ENCODE peak calls at places on chromosomes 16 and 17, in four cellular contexts. J, I, O and C are unnamed samples.

GRCh38 chr17:37541880-37542675 is 52.4 kb downstream of the DUSP14 start:
- DNase-seq in O (no peak), I (no peak), J (no peak), C (no peak)

GRCh38 chr17:37088459-37088858 is 139.7 kb downstream of the AATF start:
- DNase-seq in O (no peak), I (no peak), J (no peak), C (no peak)

GRCh38 chr17:28226563-28226962 is 92.4 kb upstream of the TMEM97 start:
- DNase-seq in O (no peak), J (no peak), I (no peak), C (no peak)

GRCh38 chr16:13559624-13560023 is 360.3 kb upstream of the ERCC4 start:
- DNase-seq in J (no peak), O (no peak), I (no peak), C (no peak)

GRCh38 chr16:27495191-27495590 is 54.5 kb downstream of the GTF3C1 start:
- DNase-seq in I (no peak), J (no peak), O (no peak), C (no peak)

GRCh38 chr17:65668211-65668610 is 106.8 kb upstream of the AXIN2 start:
- DNase-seq in I (no peak), J (no peak), O (no peak), C (no peak)

GRCh38 chr16:7405166-7405565 is 72.5 kb downstream of the RBFOX1 start:
- DNase-seq in J (peak; percentile 46), O (peak; percentile 15), I (no peak), C (peak; percentile 15)

GRCh38 chr17:81161536-81161935 is 3.8 kb upstream of the PVALEF start:
- DNase-seq in J (no peak), O (no peak), I (no peak), C (no peak)

GRCh38 chr17:30236807-30237206 is 1.3 kb upstream of the SLC6A4 start:
- DNase-seq in I (no peak), O (no peak), J (peak; percentile 87), C (no peak)

GRCh38 chr17:43987131-43988021 is 17.0 kb upstream of the NAGS start:
- DNase-seq in O (no peak), I (no peak), J (no peak), C (no peak)

GRCh38 chr17:323721-324139 is 28.9 kb downstream of the RPH3AL start:
- DNase-seq in O (no peak), J (no peak), I (no peak), C (no peak)

GRCh38 chr17:69714659-69715058 is 300.2 kb downstream of the MAP2K6 start:
- DNase-seq in I (no peak), O (no peak), J (no peak), C (no peak)

GRCh38 chr17:28528329-28529011 is 22.3 kb downstream of the FOXN1 start:
- DNase-seq in I (no peak), J (no peak), O (peak; percentile 52), C (no peak)

GRCh38 chr16:87461466-87461975 is 31.3 kb downstream of the ZCCHC14 start:
- DNase-seq in I (no peak), O (peak; percentile 96), J (no peak), C (peak; percentile 86)

GRCh38 chr17:72839086-72839728 is 253.3 kb downstream of the SLC39A11 start:
- DNase-seq in J (no peak), O (no peak), I (no peak), C (no peak)

GRCh38 chr17:27384261-27384701 is 72.0 kb upstream of the KSR1 start:
- DNase-seq in O (no peak), J (no peak), I (no peak), C (no peak)

GRCh38 chr16:80123189-80123588 is 417.6 kb upstream of the DYNLRB2 start:
- DNase-seq in O (no peak), I (no peak), J (no peak), C (no peak)

GRCh38 chr16:65297453-65297852 is 175.6 kb upstream of the CDH11 start:
- DNase-seq in J (no peak), O (no peak), I (no peak), C (no peak)

GRCh38 chr17:16003841-16004240 is 4.2 kb downstream of the TTC19 start:
- DNase-seq in O (no peak), J (no peak), I (no peak), C (no peak)

GRCh38 chr17:16007439-16007838 is 7.8 kb downstream of the TTC19 start:
- DNase-seq in J (no peak), I (no peak), O (no peak), C (no peak)

GRCh38 chr17:16001498-16001897 is 1.9 kb downstream of the TTC19 start:
- DNase-seq in O (no peak), I (no peak), J (no peak), C (no peak)

GRCh38 chr17:16002708-16003265 is 3.2 kb downstream of the TTC19 start:
- DNase-seq in I (no peak), J (no peak), O (no peak), C (no peak)

DNA sequence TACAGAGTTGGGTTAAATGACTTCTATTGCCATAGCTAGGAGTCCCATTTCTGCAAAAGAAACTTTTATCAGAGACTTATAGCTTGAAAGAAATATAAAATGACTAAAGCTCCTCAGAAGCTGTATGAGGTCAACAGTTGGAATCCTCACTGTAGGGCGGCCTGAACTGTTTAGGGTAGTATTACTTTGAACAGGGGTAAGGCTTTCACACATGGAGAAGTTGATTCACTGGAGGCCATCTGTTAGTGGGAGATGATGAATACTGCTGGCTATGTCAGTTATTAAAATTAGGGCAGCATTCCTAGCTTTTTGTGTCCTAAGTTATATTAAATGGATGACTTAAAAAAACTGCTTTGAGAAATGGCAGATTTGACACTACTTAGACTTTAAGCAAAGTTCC is 6.0 kb downstream of the TTC19 start:
- DNase-seq in O (no peak), I (no peak), J (no peak), C (no peak)
- TF ChIP-seq FOXM1 in O (no peak), I (no peak), J (no peak), C (no peak)

DNA sequence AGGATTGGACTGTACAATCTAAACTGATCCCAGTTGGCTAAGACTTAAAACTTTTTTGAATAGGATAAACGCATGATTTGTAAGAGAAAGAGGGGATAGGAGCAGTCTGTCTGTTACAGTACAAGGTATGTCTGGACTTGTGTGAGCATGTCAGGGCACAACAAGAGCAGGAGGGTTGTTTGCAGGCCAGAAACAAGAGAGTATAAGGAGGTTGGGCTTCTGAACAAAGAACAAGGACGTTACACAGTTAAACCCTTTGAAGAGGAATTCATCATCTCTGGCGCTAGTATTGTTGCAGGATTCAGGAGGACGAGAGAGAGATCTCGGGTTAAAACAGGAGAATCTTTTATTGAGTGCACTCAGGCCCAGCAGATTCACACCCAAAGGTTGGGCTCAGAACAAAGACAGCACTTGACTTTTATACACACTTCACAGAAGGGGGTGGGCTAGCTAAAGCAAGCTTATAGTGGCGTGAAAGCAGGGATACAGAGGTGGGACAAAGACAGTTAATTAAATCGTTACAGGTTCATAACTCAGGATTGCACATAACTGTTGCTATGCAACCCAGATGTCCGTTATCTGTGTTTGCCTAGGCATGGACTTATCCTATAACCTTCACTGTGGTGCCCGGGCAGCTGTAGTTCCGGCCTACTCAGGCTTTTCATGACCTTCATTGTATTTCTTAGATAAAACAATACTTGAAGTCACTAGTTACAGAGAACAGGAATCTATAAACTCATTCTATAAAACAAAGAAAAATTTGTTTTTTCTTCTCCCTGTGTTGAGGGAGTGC is 34.4 kb downstream of the SEC14L1 start:
- DNase-seq in O (no peak), I (no peak), J (no peak), C (no peak)
- TF ChIP-seq FOXM1 in O (no peak), I (no peak), J (no peak), C (no peak)

GRCh38 chr17:18374216-18374615 is 3.4 kb upstream of the EVPLL start:
- DNase-seq in O (no peak), I (no peak), J (no peak), C (no peak)

GRCh38 chr17:18378205-18378505 is 577 bp downstream of the EVPLL start:
- DNase-seq in O (no peak), J (no peak), I (no peak), C (no peak)

GRCh38 chr17:18380471-18381157 is 3.0 kb downstream of the EVPLL start:
- DNase-seq in O (no peak), J (no peak), I (no peak), C (no peak)

GRCh38 chr17:18379246-18380146 is 1.9 kb downstream of the EVPLL start:
- DNase-seq in J (peak; percentile 49), O (no peak), I (no peak), C (no peak)

GRCh38 chr17:18377437-18378204 is at the start of gene EVPLL:
- DNase-seq in I (no peak), J (peak; percentile 47), O (no peak), C (no peak)
- TF ChIP-seq FOXM1 in I (no peak), J (no peak), O (no peak), C (no peak)

GRCh38 chr16:6066601-6067000 is 969.0 kb upstream of the EEF2KMT start:
- DNase-seq in O (no peak), I (no peak), J (no peak), C (no peak)
- TF ChIP-seq FOXM1 in O (no peak), I (no peak), J (no peak), C (no peak)